ENCODE peak calls at places on chromosomes 3 and 15, in four cellular contexts. One of them, this sample, is unnamed.

GRCh38 chr3:17038900-17039545 is 154.3 kb downstream of the PLCL2 start:
- DNase-seq in AG04450: no peak
- DNase-seq in AG04449: no peak
- DNase-seq in kidney: no peak
- DNase-seq in this sample: no peak

GRCh38 chr3:146650691-146651090 is 45.5 kb upstream of the PLSCR5 start:
- DNase-seq in AG04449: no peak
- DNase-seq in kidney: no peak
- DNase-seq in AG04450: no peak
- DNase-seq in this sample: no peak

GRCh38 chr3:8474991-8475390 is 26.6 kb upstream of the LMCD1 start:
- DNase-seq in AG04449: no peak
- DNase-seq in kidney: no peak
- DNase-seq in AG04450: no peak
- DNase-seq in this sample: no peak

GRCh38 chr3:9124725-9125124 is 124.7 kb downstream of the SRGAP3 start:
- DNase-seq in AG04450: no peak
- DNase-seq in kidney: no peak
- DNase-seq in AG04449: no peak
- DNase-seq in this sample: no peak

GRCh38 chr15:70742928-70743327 is 20.4 kb downstream of the UACA start:
- DNase-seq in kidney: no peak
- DNase-seq in AG04449: no peak
- DNase-seq in AG04450: no peak
- DNase-seq in this sample: no peak

GRCh38 chr15:55917881-55918296 is 75.5 kb downstream of the NEDD4 start:
- DNase-seq in AG04450: peak
- DNase-seq in kidney: no peak
- DNase-seq in AG04449: peak
- DNase-seq in this sample: no peak

GRCh38 chr15:29676961-29677402 is 145.3 kb downstream of the TJP1 start:
- DNase-seq in AG04450: no peak
- DNase-seq in kidney: no peak
- DNase-seq in AG04449: no peak
- DNase-seq in this sample: no peak

GRCh38 chr3:178585439-178585838 is 49.2 kb downstream of the KCNMB2 start:
- DNase-seq in AG04450: no peak
- DNase-seq in kidney: no peak
- DNase-seq in AG04449: no peak
- DNase-seq in this sample: no peak

GRCh38 chr15:71115567-71116351 is 488 bp downstream of the THSD4 start:
- DNase-seq in kidney: peak
- DNase-seq in AG04450: no peak
- DNase-seq in AG04449: no peak
- DNase-seq in this sample: peak

GRCh38 chr15:74221399-74222230 is 14.5 kb upstream of the CCDC33 start:
- DNase-seq in kidney: no peak
- DNase-seq in AG04449: no peak
- DNase-seq in AG04450: no peak
- DNase-seq in this sample: no peak

GRCh38 chr3:5007873-5008272 is 28.6 kb downstream of the BHLHE40 start:
- DNase-seq in AG04450: no peak
- DNase-seq in kidney: no peak
- DNase-seq in AG04449: no peak
- DNase-seq in this sample: no peak
- H3K4me3 ChIP-seq in AG04450: no peak
- H3K4me3 ChIP-seq in kidney: no peak
- H3K4me3 ChIP-seq in AG04449: no peak
- H3K4me3 ChIP-seq in this sample: no peak

GRCh38 chr15:36172970-36173369 is 406.5 kb upstream of the CDIN1 start:
- DNase-seq in AG04449: no peak
- DNase-seq in kidney: no peak
- DNase-seq in AG04450: no peak
- DNase-seq in this sample: no peak

GRCh38 chr15:36177590-36178281 is 401.7 kb upstream of the CDIN1 start:
- DNase-seq in AG04449: no peak
- DNase-seq in kidney: no peak
- DNase-seq in AG04450: no peak
- DNase-seq in this sample: no peak

GRCh38 chr15:36175781-36176211 is 403.6 kb upstream of the CDIN1 start:
- DNase-seq in kidney: no peak
- DNase-seq in AG04450: no peak
- DNase-seq in AG04449: no peak
- DNase-seq in this sample: no peak

DNA sequence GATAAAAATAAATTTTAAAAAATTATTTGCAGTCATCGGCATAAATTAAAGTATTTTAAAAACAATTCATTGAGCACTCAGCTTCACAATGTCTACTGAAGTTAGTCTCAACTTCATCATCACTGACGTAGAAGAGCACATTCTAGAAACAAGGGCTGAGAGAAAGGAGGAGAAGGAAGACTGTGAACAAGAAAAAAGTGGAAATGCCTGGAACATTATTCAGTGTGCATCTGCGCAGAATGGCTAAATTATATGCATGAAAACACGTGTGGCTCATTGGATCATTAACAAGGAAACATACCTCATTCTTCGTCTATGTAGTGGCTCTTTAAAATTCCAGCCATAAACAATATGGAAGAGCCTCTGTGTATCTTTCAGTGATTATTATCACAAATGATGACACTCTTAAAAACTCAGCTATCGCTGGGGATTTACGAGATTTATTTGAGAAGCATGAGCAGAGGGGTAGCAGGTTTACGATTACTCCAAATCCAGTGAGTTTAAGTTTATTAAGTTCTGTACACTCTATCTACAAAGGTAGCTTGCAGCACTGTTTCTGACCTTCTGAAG is 404.2 kb upstream of the CDIN1 start:
- DNase-seq in kidney: no peak
- DNase-seq in AG04449: no peak
- DNase-seq in AG04450: no peak
- DNase-seq in this sample: no peak
- H3K4me3 ChIP-seq in kidney: no peak
- H3K4me3 ChIP-seq in AG04449: no peak
- H3K4me3 ChIP-seq in AG04450: no peak
- H3K4me3 ChIP-seq in this sample: no peak

GRCh38 chr3:58237238-58237939 is at the start of gene ABHD6:
- DNase-seq in AG04449: no peak
- DNase-seq in AG04450: no peak
- DNase-seq in kidney: peak
- DNase-seq in this sample: peak

GRCh38 chr3:58234516-58234931 is 3.1 kb upstream of the ABHD6 start:
- DNase-seq in AG04449: no peak
- DNase-seq in kidney: no peak
- DNase-seq in AG04450: peak
- DNase-seq in this sample: no peak

GRCh38 chr3:58236527-58237237 is 910 bp upstream of the ABHD6 start:
- DNase-seq in AG04450: no peak
- DNase-seq in AG04449: no peak
- DNase-seq in kidney: peak
- DNase-seq in this sample: peak

GRCh38 chr3:58237940-58238681 is 519 bp downstream of the ABHD6 start:
- DNase-seq in kidney: peak
- DNase-seq in AG04449: no peak
- DNase-seq in AG04450: no peak
- DNase-seq in this sample: peak

DNA sequence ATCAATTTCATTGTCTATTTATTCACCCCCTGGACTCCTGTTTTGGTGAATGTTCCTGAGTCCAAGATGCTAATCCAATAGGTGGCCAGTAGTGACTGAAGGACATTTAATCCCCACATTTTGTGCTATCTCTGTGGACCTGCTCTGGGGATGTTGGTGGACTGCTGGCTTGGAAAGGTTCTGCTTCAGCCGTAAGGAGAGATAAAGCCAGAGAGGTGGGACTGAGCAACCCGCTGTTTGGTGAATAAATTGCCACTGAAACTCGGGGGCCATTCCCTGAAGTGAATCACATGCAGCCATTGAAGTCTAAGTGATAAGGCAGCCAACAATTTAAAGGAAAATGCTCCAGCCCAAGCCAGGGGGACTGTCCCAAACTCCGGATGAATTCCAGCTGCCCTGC is 1.6 kb upstream of the ABHD6 start:
- DNase-seq in kidney: no peak
- DNase-seq in AG04449: no peak
- DNase-seq in AG04450: no peak
- DNase-seq in this sample: no peak
- H3K4me3 ChIP-seq in kidney: no peak
- H3K4me3 ChIP-seq in AG04449: no peak
- H3K4me3 ChIP-seq in AG04450: no peak
- H3K4me3 ChIP-seq in this sample: no peak

GRCh38 chr3:36959821-36960220 is 15.0 kb upstream of the TRANK1 start:
- DNase-seq in AG04450: no peak
- DNase-seq in AG04449: no peak
- DNase-seq in kidney: no peak
- DNase-seq in this sample: no peak

GRCh38 chr3:36956155-36956554 is 11.3 kb upstream of the TRANK1 start:
- DNase-seq in AG04449: no peak
- DNase-seq in kidney: no peak
- DNase-seq in AG04450: no peak
- DNase-seq in this sample: no peak

GRCh38 chr3:36960502-36960901 is 15.6 kb upstream of the TRANK1 start:
- DNase-seq in AG04450: no peak
- DNase-seq in AG04449: no peak
- DNase-seq in kidney: no peak
- DNase-seq in this sample: no peak

GRCh38 chr3:36957072-36957471 is 12.2 kb upstream of the TRANK1 start:
- DNase-seq in kidney: no peak
- DNase-seq in AG04450: no peak
- DNase-seq in AG04449: no peak
- DNase-seq in this sample: no peak

GRCh38 chr3:36957862-36958686 is 13.2 kb upstream of the TRANK1 start:
- DNase-seq in kidney: no peak
- DNase-seq in AG04450: peak
- DNase-seq in AG04449: peak
- DNase-seq in this sample: no peak
- H3K4me3 ChIP-seq in kidney: no peak
- H3K4me3 ChIP-seq in AG04450: peak
- H3K4me3 ChIP-seq in AG04449: no peak
- H3K4me3 ChIP-seq in this sample: no peak

GRCh38 chr15:95922431-95922830 is 408.1 kb upstream of the NR2F2 start:
- DNase-seq in AG04449: no peak
- DNase-seq in kidney: peak
- DNase-seq in AG04450: no peak
- DNase-seq in this sample: no peak
- H3K4me3 ChIP-seq in AG04449: no peak
- H3K4me3 ChIP-seq in kidney: no peak
- H3K4me3 ChIP-seq in AG04450: no peak
- H3K4me3 ChIP-seq in this sample: no peak

DNA sequence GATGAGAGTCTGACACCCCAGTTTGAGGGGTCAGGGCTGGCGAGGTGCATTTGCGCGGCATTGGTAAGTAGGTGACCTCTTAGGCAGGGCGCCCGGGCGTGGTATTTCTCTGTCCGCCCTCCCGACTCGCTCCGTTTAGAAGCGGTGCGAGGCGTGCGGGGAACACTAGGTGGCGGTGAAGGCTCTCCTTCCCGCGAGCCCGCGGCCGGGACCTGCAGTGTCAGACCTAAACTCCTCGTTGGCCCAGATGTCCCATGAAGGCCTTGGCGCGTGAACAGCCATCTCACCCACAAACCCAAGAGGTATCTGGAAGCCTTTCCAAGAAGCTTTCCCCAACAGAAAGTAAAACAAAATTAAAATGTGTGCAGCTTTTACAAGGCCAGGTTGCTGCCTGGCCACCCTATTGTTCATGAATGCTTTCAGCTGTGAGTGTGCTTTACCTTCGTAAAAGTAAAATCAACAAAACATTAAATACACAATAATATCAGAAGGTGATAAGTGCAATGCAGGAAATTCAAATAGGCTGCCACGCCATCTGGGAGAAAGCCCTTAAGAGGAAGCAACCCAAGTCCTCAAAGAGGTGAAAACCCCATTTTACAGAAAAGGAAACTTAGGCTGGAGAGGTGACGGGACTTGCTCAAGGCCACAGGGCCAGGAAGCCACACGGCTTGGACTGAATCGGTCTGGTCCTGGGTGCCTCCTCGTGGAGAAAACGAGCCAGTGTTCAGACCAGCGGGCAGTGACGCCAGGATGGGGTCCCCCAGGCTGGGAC is 120.3 kb downstream of the ETFA start:
- DNase-seq in kidney: peak
- DNase-seq in AG04449: no peak
- DNase-seq in AG04450: peak
- DNase-seq in this sample: peak
- H3K4me3 ChIP-seq in kidney: peak
- H3K4me3 ChIP-seq in AG04449: peak
- H3K4me3 ChIP-seq in AG04450: no peak
- H3K4me3 ChIP-seq in this sample: no peak

GRCh38 chr3:44478055-44478468 is 592 bp upstream of the ZNF445 start:
- DNase-seq in kidney: no peak
- DNase-seq in AG04449: no peak
- DNase-seq in AG04450: no peak
- DNase-seq in this sample: no peak
- H3K4me3 ChIP-seq in kidney: peak
- H3K4me3 ChIP-seq in AG04449: peak
- H3K4me3 ChIP-seq in AG04450: peak
- H3K4me3 ChIP-seq in this sample: peak

GRCh38 chr3:129002573-129003569 is 1.8 kb downstream of the EFCC1 start:
- DNase-seq in AG04450: no peak
- DNase-seq in AG04449: no peak
- DNase-seq in kidney: no peak
- DNase-seq in this sample: no peak
- H3K4me3 ChIP-seq in AG04450: no peak
- H3K4me3 ChIP-seq in AG04449: no peak
- H3K4me3 ChIP-seq in kidney: peak
- H3K4me3 ChIP-seq in this sample: no peak

DNA sequence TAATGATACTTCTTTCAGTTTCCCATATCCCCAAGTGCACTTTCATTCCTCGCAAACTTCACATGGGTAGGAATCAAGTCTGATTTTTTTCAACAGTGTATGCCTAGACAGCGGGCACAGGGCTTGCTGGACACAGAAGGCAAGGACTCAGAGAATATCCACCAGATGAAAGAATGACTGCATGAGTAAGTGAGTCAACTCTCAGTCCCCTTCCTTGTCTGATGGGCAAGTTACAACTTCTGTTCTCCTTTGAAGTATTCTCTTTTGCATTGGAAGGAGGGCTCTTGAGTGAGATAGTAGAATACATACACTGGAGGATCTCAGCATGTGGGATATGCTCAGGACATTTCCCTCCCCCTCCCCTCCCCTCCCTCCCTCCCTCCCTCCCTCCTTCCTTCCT is 3.0 kb upstream of the SQOR start:
- DNase-seq in kidney: no peak
- DNase-seq in AG04450: no peak
- DNase-seq in AG04449: no peak
- DNase-seq in this sample: no peak
- H3K4me3 ChIP-seq in kidney: peak
- H3K4me3 ChIP-seq in AG04450: no peak
- H3K4me3 ChIP-seq in AG04449: no peak
- H3K4me3 ChIP-seq in this sample: no peak

GRCh38 chr15:87846746-87847145 is 409.8 kb downstream of the NTRK3 start:
- DNase-seq in AG04449: no peak
- DNase-seq in AG04450: no peak
- DNase-seq in kidney: no peak
- DNase-seq in this sample: no peak

GRCh38 chr15:87844031-87844430 is 412.5 kb downstream of the NTRK3 start:
- DNase-seq in kidney: no peak
- DNase-seq in AG04449: no peak
- DNase-seq in AG04450: no peak
- DNase-seq in this sample: no peak

GRCh38 chr15:87848012-87848411 is 408.5 kb downstream of the NTRK3 start:
- DNase-seq in AG04449: no peak
- DNase-seq in AG04450: no peak
- DNase-seq in kidney: no peak
- DNase-seq in this sample: no peak

GRCh38 chr15:87841426-87841998 is 415.0 kb downstream of the NTRK3 start:
- DNase-seq in AG04450: no peak
- DNase-seq in kidney: no peak
- DNase-seq in AG04449: no peak
- DNase-seq in this sample: no peak

GRCh38 chr15:87843312-87843711 is 413.2 kb downstream of the NTRK3 start:
- DNase-seq in kidney: no peak
- DNase-seq in AG04450: no peak
- DNase-seq in AG04449: no peak
- DNase-seq in this sample: no peak
- H3K4me3 ChIP-seq in kidney: no peak
- H3K4me3 ChIP-seq in AG04450: no peak
- H3K4me3 ChIP-seq in AG04449: no peak
- H3K4me3 ChIP-seq in this sample: no peak

This sample was measured in right cardiac atrium.